ENCODE peak calls at places on chromosomes 16 and 17, in six cellular contexts. One of them, this sample, is unnamed.
A peak's percentile ranks its signal among the peaks of the same experiment; 100 is the strongest.

GRCh38 chr16:10961231-10961630 is 16.9 kb downstream of the CLEC16A start:
- DNase-seq in mucosa of descending colon: no peak
- DNase-seq in PC-3: no peak
- DNase-seq in IMR-90: peak; percentile 95
- DNase-seq in GM10248: no peak
- DNase-seq in cardiac muscle cell: peak; percentile 64
- DNase-seq in this sample: no peak

GRCh38 chr16:83606486-83607030 is 201.2 kb upstream of the HSBP1 start:
- DNase-seq in mucosa of descending colon: no peak
- DNase-seq in PC-3: no peak
- DNase-seq in IMR-90: no peak
- DNase-seq in GM10248: no peak
- DNase-seq in cardiac muscle cell: no peak
- DNase-seq in this sample: no peak

GRCh38 chr16:24617502-24617901 is 78.1 kb downstream of the RBBP6 start:
- DNase-seq in mucosa of descending colon: no peak
- DNase-seq in PC-3: no peak
- DNase-seq in IMR-90: no peak
- DNase-seq in GM10248: no peak
- DNase-seq in cardiac muscle cell: no peak
- DNase-seq in this sample: no peak

GRCh38 chr16:31430380-31431052 is 2.4 kb upstream of the COX6A2 start:
- DNase-seq in mucosa of descending colon: peak; percentile 11
- DNase-seq in PC-3: no peak
- DNase-seq in IMR-90: no peak
- DNase-seq in GM10248: no peak
- DNase-seq in cardiac muscle cell: no peak
- DNase-seq in this sample: no peak

GRCh38 chr17:64773836-64774761 is 112.0 kb upstream of the SMURF2 start:
- DNase-seq in mucosa of descending colon: peak; percentile 88
- DNase-seq in PC-3: peak; percentile 96
- DNase-seq in IMR-90: peak; percentile 75
- DNase-seq in GM10248: peak; percentile 53
- DNase-seq in cardiac muscle cell: peak; percentile 66
- DNase-seq in this sample: peak; percentile 60

GRCh38 chr17:52751051-52751450 is 592.5 kb upstream of the CA10 start:
- DNase-seq in mucosa of descending colon: no peak
- DNase-seq in PC-3: no peak
- DNase-seq in IMR-90: no peak
- DNase-seq in GM10248: no peak
- DNase-seq in cardiac muscle cell: no peak
- DNase-seq in this sample: no peak

GRCh38 chr17:40821536-40821935 is 878 bp downstream of the KRT10 start:
- DNase-seq in mucosa of descending colon: no peak
- DNase-seq in PC-3: peak; percentile 23
- DNase-seq in IMR-90: peak; percentile 41
- DNase-seq in GM10248: no peak
- DNase-seq in cardiac muscle cell: no peak
- DNase-seq in this sample: no peak

GRCh38 chr16:58198022-58198683 is at the start of gene CSNK2A2:
- DNase-seq in mucosa of descending colon: peak; percentile 80
- DNase-seq in PC-3: peak; percentile 61
- DNase-seq in IMR-90: peak; percentile 56
- DNase-seq in GM10248: peak; percentile 96
- DNase-seq in cardiac muscle cell: peak; percentile 79
- DNase-seq in this sample: peak; percentile 98

GRCh38 chr17:17388657-17389496 is 85.7 kb downstream of the NT5M start:
- DNase-seq in mucosa of descending colon: no peak
- DNase-seq in PC-3: no peak
- DNase-seq in IMR-90: no peak
- DNase-seq in GM10248: no peak
- DNase-seq in cardiac muscle cell: no peak
- DNase-seq in this sample: no peak

GRCh38 chr17:44333371-44333770 is 8.7 kb upstream of the SLC25A39 start:
- DNase-seq in mucosa of descending colon: no peak
- DNase-seq in PC-3: no peak
- DNase-seq in IMR-90: no peak
- DNase-seq in GM10248: no peak
- DNase-seq in cardiac muscle cell: no peak
- DNase-seq in this sample: no peak

DNA sequence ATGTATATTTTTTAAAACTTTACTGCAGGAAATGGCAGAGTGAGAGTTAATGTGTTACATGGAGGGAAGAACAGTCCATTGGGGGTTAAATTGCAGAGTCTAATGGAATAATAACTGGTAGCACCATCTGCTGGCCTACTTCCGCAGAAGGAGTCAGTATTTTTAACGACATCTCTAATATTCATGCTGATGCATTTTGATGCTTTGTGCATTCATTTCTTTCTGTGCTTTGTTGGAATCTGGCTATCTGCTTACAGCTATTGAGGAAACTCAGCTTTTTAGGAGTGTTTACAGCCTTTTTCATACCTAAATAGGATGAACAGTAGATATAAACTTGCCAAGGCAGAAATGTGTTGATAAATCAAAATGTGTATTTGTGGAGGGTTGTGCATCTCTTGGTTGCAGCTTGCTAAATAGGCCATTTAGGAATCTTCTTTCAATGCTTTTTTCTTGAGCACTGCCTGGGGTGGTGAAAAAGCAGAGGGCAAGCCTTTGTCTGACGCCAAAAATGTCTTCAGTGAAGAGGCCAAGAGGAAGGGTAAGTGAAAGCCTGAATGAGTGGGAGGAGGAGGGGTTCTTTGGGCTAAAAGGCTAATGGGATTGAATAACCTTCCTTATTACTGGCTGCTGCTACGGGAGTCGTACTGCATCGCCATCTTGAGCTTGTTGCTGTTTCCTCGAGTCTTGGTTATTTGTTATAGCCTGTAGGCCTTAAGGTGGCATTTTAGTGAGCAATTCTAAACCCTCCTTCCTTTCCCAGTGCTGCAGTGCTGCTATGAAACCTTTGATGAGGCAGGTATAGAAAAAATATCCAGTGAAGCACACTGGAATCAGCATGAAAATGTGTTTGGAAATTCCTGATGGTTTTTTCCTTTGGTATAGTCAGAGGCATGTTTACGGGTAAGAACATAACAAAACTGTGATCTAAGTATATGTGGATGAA is 153.3 kb downstream of the CHD9 start:
- DNase-seq in mucosa of descending colon: no peak
- DNase-seq in PC-3: peak; percentile 66
- DNase-seq in IMR-90: peak; percentile 83
- DNase-seq in GM10248: peak; percentile 81
- DNase-seq in cardiac muscle cell: peak; percentile 91
- DNase-seq in this sample: peak; percentile 71
- TF ChIP-seq CTCF in mucosa of descending colon: no peak
- TF ChIP-seq CTCF in PC-3: peak; percentile 64
- TF ChIP-seq CTCF in IMR-90: peak; percentile 72
- TF ChIP-seq CTCF in GM10248: peak; percentile 52
- TF ChIP-seq CTCF in cardiac muscle cell: peak; percentile 65
- TF ChIP-seq CTCF in this sample: peak; percentile 12

GRCh38 chr17:5439446-5439764 is 450 bp upstream of the C1QBP start:
- DNase-seq in mucosa of descending colon: no peak
- DNase-seq in PC-3: no peak
- DNase-seq in IMR-90: no peak
- DNase-seq in GM10248: no peak
- DNase-seq in cardiac muscle cell: no peak
- DNase-seq in this sample: no peak
- TF ChIP-seq CTCF in mucosa of descending colon: no peak
- TF ChIP-seq CTCF in PC-3: peak; percentile 16
- TF ChIP-seq CTCF in IMR-90: no peak
- TF ChIP-seq CTCF in GM10248: no peak
- TF ChIP-seq CTCF in cardiac muscle cell: peak; percentile 17
- TF ChIP-seq CTCF in this sample: no peak

DNA sequence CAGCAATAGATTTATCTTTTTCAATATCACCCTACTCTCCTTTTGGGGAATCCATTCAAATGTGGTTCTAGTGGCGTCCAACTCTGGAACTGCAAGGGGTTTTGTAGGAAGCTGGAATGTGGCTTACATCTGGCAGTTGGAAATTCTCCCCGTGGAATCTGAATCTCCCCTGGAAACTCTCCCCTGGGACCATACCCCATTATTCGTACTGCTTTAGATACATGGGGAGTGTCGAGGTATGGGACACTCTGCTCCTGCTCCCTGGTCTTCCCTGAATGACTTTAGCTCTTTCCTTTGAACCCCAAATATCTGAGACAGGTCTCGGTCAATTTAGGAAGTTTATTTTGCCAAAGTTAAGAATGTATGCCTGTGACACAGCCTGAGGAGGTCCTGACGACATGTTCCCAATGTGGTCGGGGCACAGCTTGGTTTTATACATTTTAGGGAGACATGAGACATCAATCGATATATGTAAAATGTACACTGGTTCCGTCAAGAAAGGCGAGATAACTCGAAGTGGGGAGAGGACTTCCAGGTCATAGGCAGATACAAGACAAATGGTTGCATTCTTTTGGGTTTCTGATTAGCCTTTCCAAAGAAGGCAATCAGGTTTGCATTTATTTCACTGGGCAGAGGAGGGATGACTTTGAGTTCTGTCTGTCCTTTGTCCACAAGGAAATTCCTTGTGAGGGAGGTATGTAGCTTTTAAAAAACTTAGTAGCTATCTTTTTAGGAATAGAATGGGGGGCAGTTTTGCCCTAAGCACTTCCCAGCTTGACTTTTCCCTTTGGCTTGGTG is 89.1 kb upstream of the CORO6 start:
- DNase-seq in mucosa of descending colon: no peak
- DNase-seq in PC-3: no peak
- DNase-seq in IMR-90: no peak
- DNase-seq in GM10248: no peak
- DNase-seq in cardiac muscle cell: no peak
- DNase-seq in this sample: no peak
- TF ChIP-seq CTCF in mucosa of descending colon: no peak
- TF ChIP-seq CTCF in PC-3: no peak
- TF ChIP-seq CTCF in IMR-90: no peak
- TF ChIP-seq CTCF in GM10248: no peak
- TF ChIP-seq CTCF in cardiac muscle cell: no peak
- TF ChIP-seq CTCF in this sample: no peak

GRCh38 chr16:85383836-85384825 is 229.0 kb upstream of the GSE1 start:
- DNase-seq in mucosa of descending colon: peak; percentile 39
- DNase-seq in PC-3: no peak
- DNase-seq in IMR-90: no peak
- DNase-seq in GM10248: no peak
- DNase-seq in cardiac muscle cell: no peak
- DNase-seq in this sample: no peak
- TF ChIP-seq CTCF in mucosa of descending colon: no peak
- TF ChIP-seq CTCF in PC-3: no peak
- TF ChIP-seq CTCF in IMR-90: no peak
- TF ChIP-seq CTCF in GM10248: no peak
- TF ChIP-seq CTCF in cardiac muscle cell: no peak
- TF ChIP-seq CTCF in this sample: no peak

DNA sequence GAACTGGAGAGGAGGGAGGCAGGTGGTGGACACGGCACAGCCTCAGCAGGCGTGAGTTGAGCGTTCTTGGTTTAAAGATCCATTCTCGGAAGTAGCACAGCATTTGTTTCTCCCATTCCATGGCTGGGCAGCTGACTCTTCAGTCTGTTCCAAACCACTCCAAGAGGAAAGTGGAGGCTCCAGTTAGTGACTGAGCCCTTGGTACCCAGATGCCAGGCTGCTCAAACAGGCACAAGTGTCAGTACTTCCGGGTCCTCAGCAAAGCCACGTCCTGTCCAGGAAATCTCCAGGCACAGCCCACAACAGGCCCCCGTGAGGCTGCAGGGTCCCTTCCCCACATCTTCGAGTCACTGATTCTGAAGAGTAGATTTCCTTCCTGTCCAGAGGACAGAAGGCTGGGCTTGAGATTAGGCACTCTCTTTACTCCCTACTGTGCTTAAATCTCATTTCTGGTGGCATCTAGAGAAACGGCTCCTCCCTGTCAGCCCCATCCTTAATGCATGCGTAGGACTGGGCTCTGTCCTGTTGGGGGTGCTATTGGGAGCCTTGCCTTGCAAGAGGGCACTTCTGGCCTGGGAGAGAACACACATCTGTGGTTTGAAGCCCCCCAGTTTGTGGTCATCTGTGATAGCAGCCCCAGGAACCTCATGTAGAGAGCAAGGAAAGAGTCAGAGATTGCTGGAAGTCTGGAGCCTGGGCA is 39.7 kb upstream of the NAT9 start:
- DNase-seq in mucosa of descending colon: no peak
- DNase-seq in PC-3: no peak
- DNase-seq in IMR-90: no peak
- DNase-seq in GM10248: no peak
- DNase-seq in cardiac muscle cell: no peak
- DNase-seq in this sample: no peak
- TF ChIP-seq CTCF in mucosa of descending colon: no peak
- TF ChIP-seq CTCF in PC-3: peak; percentile 50
- TF ChIP-seq CTCF in IMR-90: peak; percentile 8
- TF ChIP-seq CTCF in GM10248: no peak
- TF ChIP-seq CTCF in cardiac muscle cell: peak; percentile 23
- TF ChIP-seq CTCF in this sample: no peak

DNA sequence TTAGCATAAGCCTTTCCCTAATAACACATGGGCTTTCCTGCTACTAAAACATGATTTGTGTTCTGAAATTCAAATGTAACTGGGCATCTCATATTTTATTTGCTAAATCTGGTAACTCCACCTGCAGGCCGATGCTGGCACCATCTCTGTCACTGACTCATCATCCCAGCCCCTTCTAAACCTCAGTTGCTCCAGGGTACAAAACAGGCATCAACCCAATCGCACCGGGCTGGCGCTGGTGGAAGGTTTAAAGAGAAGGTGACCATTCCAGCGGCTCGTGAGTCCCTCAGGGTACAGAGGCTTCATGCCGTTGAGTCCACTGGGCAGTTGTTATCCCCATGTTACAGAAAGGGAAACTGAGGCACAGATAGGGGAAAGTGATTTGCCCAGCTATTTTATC is 27.1 kb downstream of the PPL start:
- DNase-seq in mucosa of descending colon: no peak
- DNase-seq in PC-3: peak; percentile 18
- DNase-seq in IMR-90: no peak
- DNase-seq in GM10248: no peak
- DNase-seq in cardiac muscle cell: no peak
- DNase-seq in this sample: no peak
- TF ChIP-seq CTCF in mucosa of descending colon: no peak
- TF ChIP-seq CTCF in PC-3: no peak
- TF ChIP-seq CTCF in IMR-90: no peak
- TF ChIP-seq CTCF in GM10248: no peak
- TF ChIP-seq CTCF in cardiac muscle cell: no peak
- TF ChIP-seq CTCF in this sample: no peak

GRCh38 chr17:75693500-75694481 is 26.7 kb downstream of the SAP30BP start:
- DNase-seq in mucosa of descending colon: no peak
- DNase-seq in PC-3: peak; percentile 99
- DNase-seq in IMR-90: peak; percentile 56
- DNase-seq in GM10248: no peak
- DNase-seq in cardiac muscle cell: peak; percentile 81
- DNase-seq in this sample: no peak
- TF ChIP-seq CTCF in mucosa of descending colon: no peak
- TF ChIP-seq CTCF in PC-3: peak; percentile 38
- TF ChIP-seq CTCF in IMR-90: peak; percentile 15
- TF ChIP-seq CTCF in GM10248: no peak
- TF ChIP-seq CTCF in cardiac muscle cell: no peak
- TF ChIP-seq CTCF in this sample: no peak